ENCODE peak calls at places on chromosomes 11 and 22, in six cellular contexts. P, S, T, C, J and Z are unnamed samples.

GRCh38 chr22:24099661-24100060 is 81.6 kb upstream of the SUSD2 start:
- DNase-seq in P (no peak), S (no peak), T (peak), C (no peak), J (no peak), Z (no peak)

GRCh38 chr11:60125962-60126585 is 37.6 kb downstream of the MS4A2 start:
- DNase-seq in P (no peak), S (no peak), T (no peak), C (no peak), J (no peak), Z (no peak)

GRCh38 chr11:5690216-5690615 is 626 bp downstream of the TRIM22 start:
- DNase-seq in P (no peak), S (no peak), T (no peak), C (no peak), J (peak), Z (no peak)

GRCh38 chr11:59756845-59757244 is 1.7 kb downstream of the STX3 start:
- DNase-seq in P (peak), S (no peak), T (no peak), C (no peak), J (no peak), Z (no peak)

GRCh38 chr11:35507688-35508087 is 17.7 kb downstream of the PAMR1 start:
- DNase-seq in P (no peak), S (no peak), T (no peak), C (no peak), J (no peak), Z (no peak)

GRCh38 chr22:48277868-48278581 is 1515.6 kb downstream of the TBC1D22A start:
- DNase-seq in P (no peak), S (peak), T (no peak), C (no peak), J (no peak), Z (no peak)

GRCh38 chr11:36292311-36292722 is 3.1 kb upstream of the COMMD9 start:
- DNase-seq in P (no peak), S (no peak), T (no peak), C (no peak), J (peak), Z (no peak)

GRCh38 chr11:73980001-73980960 is 2.4 kb downstream of the UCP2 start:
- DNase-seq in P (no peak), S (no peak), T (peak), C (no peak), J (no peak), Z (peak)

GRCh38 chr22:32926600-32926999 is 125.1 kb downstream of the TIMP3 start:
- DNase-seq in P (peak), S (no peak), T (no peak), C (no peak), J (no peak), Z (no peak)

GRCh38 chr11:57982763-57983162 is 40.9 kb upstream of the OR9Q1 start:
- DNase-seq in P (peak), S (no peak), T (no peak), C (no peak), J (no peak), Z (no peak)

GRCh38 chr22:20813056-20813455 is 39.1 kb downstream of the SERPIND1 start:
- DNase-seq in P (no peak), S (no peak), T (no peak), C (no peak), J (no peak), Z (no peak)

GRCh38 chr22:40463017-40463631 is 92.7 kb downstream of the SGSM3 start:
- DNase-seq in P (no peak), S (no peak), T (no peak), C (no peak), J (no peak), Z (no peak)

GRCh38 chr22:46070215-46070721 is 80.1 kb upstream of the PPARA start:
- DNase-seq in P (peak), S (peak), T (peak), C (peak), J (no peak), Z (no peak)

GRCh38 chr11:69509381-69509780 is 27.9 kb downstream of the LINC01488 start:
- DNase-seq in P (no peak), S (no peak), T (peak), C (peak), J (no peak), Z (no peak)

GRCh38 chr11:11657101-11657935 is 35.5 kb upstream of the GALNT18 start:
- DNase-seq in P (no peak), S (no peak), T (no peak), C (no peak), J (no peak), Z (no peak)

GRCh38 chr11:77548552-77549439 is 41.0 kb upstream of the AQP11 start:
- DNase-seq in P (no peak), S (peak), T (no peak), C (no peak), J (no peak), Z (peak)

GRCh38 chr11:103619480-103619879 is 417.0 kb upstream of the DDI1 start:
- DNase-seq in P (no peak), S (no peak), T (no peak), C (no peak), J (no peak), Z (no peak)

GRCh38 chr11:74937696-74938475 is 11.0 kb downstream of the XRRA1 start:
- DNase-seq in P (no peak), S (no peak), T (no peak), C (no peak), J (no peak), Z (no peak)

GRCh38 chr22:27612075-27612474 is 189.5 kb downstream of the MN1 start:
- DNase-seq in P (no peak), S (no peak), T (no peak), C (no peak), J (no peak), Z (no peak)

GRCh38 chr11:57315491-57315890 is 9.3 kb downstream of the TNKS1BP1 start:
- DNase-seq in P (peak), S (no peak), T (peak), C (no peak), J (no peak), Z (no peak)

GRCh38 chr11:125390949-125391348 is 105.1 kb downstream of the FEZ1 start:
- DNase-seq in P (no peak), S (no peak), T (no peak), C (no peak), J (no peak), Z (no peak)

GRCh38 chr11:38718049-38718448 is 2120.0 kb upstream of the RAG2 start:
- DNase-seq in P (no peak), S (no peak), T (no peak), C (no peak), J (no peak), Z (peak)

GRCh38 chr11:130782361-130783221 is 133.7 kb downstream of the SNX19 start:
- DNase-seq in P (no peak), S (no peak), T (no peak), C (no peak), J (no peak), Z (peak)

GRCh38 chr11:125387991-125388390 is 108.1 kb downstream of the FEZ1 start:
- DNase-seq in P (no peak), S (no peak), T (no peak), C (no peak), J (no peak), Z (no peak)

GRCh38 chr11:15568440-15568839 is 453.7 kb downstream of the INSC start:
- DNase-seq in P (no peak), S (peak), T (no peak), C (no peak), J (no peak), Z (no peak)

GRCh38 chr22:27170491-27170890 is 513.1 kb downstream of the MIAT start:
- DNase-seq in P (peak), S (no peak), T (no peak), C (no peak), J (peak), Z (peak)

GRCh38 chr11:103744496-103745153 is 291.8 kb upstream of the DDI1 start:
- DNase-seq in P (no peak), S (no peak), T (no peak), C (no peak), J (no peak), Z (no peak)

GRCh38 chr11:36023922-36024321 is 80.1 kb downstream of the LDLRAD3 start:
- DNase-seq in P (no peak), S (no peak), T (no peak), C (no peak), J (no peak), Z (no peak)

GRCh38 chr11:115643491-115643995 is 139.3 kb upstream of the CADM1 start:
- DNase-seq in P (no peak), S (no peak), T (no peak), C (no peak), J (no peak), Z (no peak)

GRCh38 chr22:50483977-50484853 is 2.4 kb upstream of the MIOX start:
- DNase-seq in P (no peak), S (no peak), T (no peak), C (no peak), J (no peak), Z (no peak)

GRCh38 chr11:38476808-38477565 is 1879.0 kb upstream of the RAG2 start:
- DNase-seq in P (no peak), S (no peak), T (no peak), C (no peak), J (no peak), Z (no peak)

GRCh38 chr11:33696411-33696810 is 4.2 kb downstream of the C11orf91 start:
- DNase-seq in P (no peak), S (no peak), T (no peak), C (no peak), J (no peak), Z (no peak)

GRCh38 chr11:67433536-67434394 is 3.7 kb downstream of the PTPRCAP start:
- DNase-seq in P (no peak), S (no peak), T (no peak), C (no peak), J (no peak), Z (no peak)

GRCh38 chr22:49007013-49007653 is 820.5 kb downstream of the BRD1 start:
- DNase-seq in P (no peak), S (peak), T (no peak), C (no peak), J (no peak), Z (no peak)

GRCh38 chr11:65644837-65645236 is 6.9 kb downstream of the SIPA1 start:
- DNase-seq in P (no peak), S (no peak), T (no peak), C (no peak), J (no peak), Z (no peak)

GRCh38 chr11:86497310-86497709 is 122.6 kb downstream of the CCDC81 start:
- DNase-seq in P (no peak), S (peak), T (no peak), C (no peak), J (no peak), Z (peak)

GRCh38 chr22:44882226-44882905 is 127.4 kb downstream of the PHF21B start:
- DNase-seq in P (no peak), S (peak), T (peak), C (no peak), J (no peak), Z (no peak)
- TF ChIP-seq CTCF in P (no peak), S (no peak), T (no peak), C (no peak), J (no peak), Z (no peak)

DNA sequence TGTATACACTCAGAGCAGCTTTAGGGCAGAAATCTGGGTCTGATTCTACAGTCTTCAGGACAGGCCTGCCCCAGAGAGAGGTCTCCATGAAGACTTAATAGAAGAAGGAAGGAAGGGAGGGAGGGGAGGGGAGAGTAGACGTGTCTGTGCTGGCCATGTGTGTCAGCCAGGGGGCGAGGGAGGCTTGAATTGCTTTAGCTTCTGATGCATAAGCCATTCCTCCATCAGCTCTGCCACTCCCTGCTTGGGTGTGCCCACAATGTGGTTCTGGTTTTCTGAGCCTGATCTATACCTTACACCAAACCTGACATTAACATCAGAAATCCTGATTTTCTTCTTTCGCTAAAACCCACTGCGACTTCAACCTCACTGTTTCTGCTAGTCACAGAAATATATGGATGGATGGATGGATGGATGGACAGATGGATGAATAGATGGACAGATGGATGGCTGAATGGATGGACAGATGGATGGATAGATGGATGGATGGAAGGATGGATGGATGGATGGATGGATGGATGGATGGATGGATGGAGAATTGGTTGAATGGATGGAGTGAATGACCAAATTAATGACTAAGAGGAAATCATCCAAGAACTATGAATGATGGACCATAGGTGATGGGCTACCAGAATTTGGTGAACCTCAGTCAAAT is 56.5 kb upstream of the PRDM11 start:
- DNase-seq in P (no peak), S (peak), T (no peak), C (no peak), J (peak), Z (no peak)
- TF ChIP-seq CTCF in P (no peak), S (no peak), T (peak), C (no peak), J (peak), Z (peak)

GRCh38 chr22:37636186-37636948 is 3.1 kb upstream of the SH3BP1 start:
- DNase-seq in P (no peak), S (no peak), T (no peak), C (no peak), J (no peak), Z (no peak)
- TF ChIP-seq CTCF in P (no peak), S (no peak), T (peak), C (no peak), J (no peak), Z (peak)

GRCh38 chr11:96132437-96132836 is 208.5 kb upstream of the MTMR2 start:
- DNase-seq in P (no peak), S (no peak), T (no peak), C (no peak), J (no peak), Z (no peak)
- TF ChIP-seq CTCF in P (no peak), S (no peak), T (no peak), C (no peak), J (no peak), Z (no peak)

GRCh38 chr11:126790550-126790981 is 210.0 kb downstream of the KIRREL3 start:
- DNase-seq in P (no peak), S (no peak), T (no peak), C (no peak), J (peak), Z (no peak)
- TF ChIP-seq CTCF in P (no peak), S (no peak), T (no peak), C (no peak), J (peak), Z (no peak)

DNA sequence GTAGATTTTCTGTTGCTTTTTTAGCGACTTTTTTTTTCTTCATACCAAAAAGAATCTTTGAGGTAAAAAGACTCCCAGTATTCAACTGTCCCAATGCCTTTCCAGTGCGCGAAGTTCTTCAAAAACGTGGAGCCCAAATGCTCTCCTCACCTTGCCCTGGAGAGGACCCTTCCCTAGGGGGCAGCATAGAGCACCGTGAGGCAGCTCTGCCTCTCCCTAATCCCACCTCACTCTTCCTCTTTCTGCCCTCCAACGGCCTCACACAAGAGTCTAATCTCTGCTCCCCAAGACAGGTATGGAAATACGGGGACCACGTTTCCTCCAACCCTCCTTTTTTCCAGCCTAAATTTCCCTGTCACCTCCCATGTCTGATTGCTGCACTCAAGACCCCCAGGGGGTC is 117.5 kb upstream of the ALX4 start:
- DNase-seq in P (peak), S (no peak), T (no peak), C (no peak), J (no peak), Z (no peak)
- TF ChIP-seq CTCF in P (peak), S (no peak), T (peak), C (peak), J (peak), Z (peak)